ENCODE peak calls at places on chromosomes 13 and 19, in five cellular contexts. Y, S, H, V and O are unnamed samples.

GRCh38 chr19:5091576-5092215 is 122.8 kb downstream of the KDM4B start:
- DNase-seq in Y (peak; percentile 41), S (no peak), H (no peak), V (no peak), O (no peak)

GRCh38 chr13:74115138-74115537 is 19.1 kb downstream of the KLF12 start:
- DNase-seq in Y (no peak), S (no peak), H (no peak), V (no peak), O (peak; percentile 68)

GRCh38 chr19:21134934-21135366 is 6.9 kb upstream of the ZNF431 start:
- DNase-seq in Y (no peak), S (no peak), H (no peak), V (no peak), O (no peak)

GRCh38 chr19:2270572-2271515 is 11.1 kb downstream of the PEAK3 start:
- DNase-seq in Y (peak; percentile 82), S (peak; percentile 96), H (peak; percentile 52), V (no peak), O (peak; percentile 95)

GRCh38 chr19:1998712-1999708 is 16.5 kb downstream of the BTBD2 start:
- DNase-seq in Y (no peak), S (no peak), H (no peak), V (no peak), O (no peak)

GRCh38 chr13:109783447-109783814 is 3.0 kb downstream of the IRS2 start:
- DNase-seq in Y (no peak), S (no peak), H (no peak), V (no peak), O (no peak)

GRCh38 chr19:33394006-33394722 is 20.7 kb downstream of the CEBPG start:
- DNase-seq in Y (peak; percentile 65), S (peak; percentile 84), H (no peak), V (no peak), O (peak; percentile 65)

GRCh38 chr13:43698009-43698408 is 88.8 kb downstream of the ENOX1 start:
- DNase-seq in Y (no peak), S (no peak), H (no peak), V (no peak), O (no peak)

GRCh38 chr19:8585894-8586750 is 8.9 kb upstream of the MYO1F start:
- DNase-seq in Y (no peak), S (peak; percentile 93), H (peak; percentile 49), V (no peak), O (peak; percentile 63)

GRCh38 chr13:36345438-36346221 is 564 bp downstream of the SPART start:
- DNase-seq in Y (peak; percentile 89), S (peak; percentile 81), H (no peak), V (no peak), O (peak; percentile 94)

GRCh38 chr13:98487016-98487415 is 89.9 kb downstream of the STK24 start:
- DNase-seq in Y (no peak), S (no peak), H (no peak), V (no peak), O (no peak)

GRCh38 chr19:43711751-43712355 is 4.0 kb upstream of the IRGC start:
- DNase-seq in Y (no peak), S (no peak), H (no peak), V (no peak), O (no peak)

GRCh38 chr19:31146546-31147183 is 202.6 kb downstream of the TSHZ3 start:
- DNase-seq in Y (no peak), S (no peak), H (no peak), V (no peak), O (no peak)

GRCh38 chr13:106772202-106772601 is 204.3 kb upstream of the ARGLU1 start:
- DNase-seq in Y (no peak), S (no peak), H (no peak), V (no peak), O (no peak)

GRCh38 chr13:113962386-113962785 is 11.5 kb downstream of the C13orf46 start:
- DNase-seq in Y (no peak), S (peak; percentile 33), H (no peak), V (no peak), O (no peak)

GRCh38 chr13:48492123-48493075 is 40.5 kb downstream of the RCBTB2 start:
- DNase-seq in Y (peak; percentile 63), S (peak; percentile 86), H (peak; percentile 71), V (no peak), O (no peak)

GRCh38 chr19:45076029-45076850 is at the start of gene ZNF296:
- DNase-seq in Y (peak; percentile 30), S (peak; percentile 97), H (peak; percentile 94), V (no peak), O (peak; percentile 68)

GRCh38 chr19:20359933-20360720 is 193.1 kb downstream of the ZNF486 start:
- DNase-seq in Y (no peak), S (no peak), H (no peak), V (no peak), O (no peak)

GRCh38 chr13:41561179-41561578 is 103.8 kb downstream of the RGCC start:
- DNase-seq in Y (no peak), S (no peak), H (no peak), V (no peak), O (peak; percentile 56)

GRCh38 chr19:28633223-28634030 is 579.5 kb downstream of the UQCRFS1 start:
- DNase-seq in Y (no peak), S (no peak), H (peak; percentile 96), V (peak; percentile 15), O (peak; percentile 47)

GRCh38 chr13:108326318-108326717 is 56.8 kb downstream of the TNFSF13B start:
- DNase-seq in Y (no peak), S (peak; percentile 66), H (peak; percentile 61), V (no peak), O (no peak)

GRCh38 chr19:42683917-42684513 is 56.3 kb downstream of the PSG3 start:
- DNase-seq in Y (peak; percentile 25), S (no peak), H (peak; percentile 36), V (peak; percentile 13), O (peak; percentile 68)

GRCh38 chr13:26616126-26616525 is 58.6 kb downstream of the WASF3 start:
- DNase-seq in Y (no peak), S (no peak), H (no peak), V (no peak), O (peak; percentile 54)

GRCh38 chr19:31177230-31177629 is 172.0 kb downstream of the TSHZ3 start:
- DNase-seq in Y (no peak), S (no peak), H (no peak), V (no peak), O (peak; percentile 25)

GRCh38 chr13:66994498-66995365 is 235.4 kb downstream of the PCDH9 start:
- DNase-seq in Y (no peak), S (no peak), H (peak; percentile 31), V (no peak), O (no peak)

GRCh38 chr19:4981681-4981958 is 12.7 kb downstream of the KDM4B start:
- DNase-seq in Y (no peak), S (no peak), H (no peak), V (no peak), O (no peak)

GRCh38 chr13:64925284-64925683 is 2304.9 kb downstream of the PCDH9 start:
- DNase-seq in Y (no peak), S (no peak), H (no peak), V (no peak), O (peak; percentile 22)

GRCh38 chr19:5891938-5892771 is 11.4 kb downstream of the NDUFA11 start:
- DNase-seq in Y (no peak), S (peak; percentile 80), H (no peak), V (no peak), O (peak; percentile 68)

GRCh38 chr13:90253806-90254205 is 1093.7 kb upstream of the MIR17HG start:
- DNase-seq in Y (no peak), S (no peak), H (no peak), V (no peak), O (no peak)

GRCh38 chr13:39263033-39263432 is 224.8 kb downstream of the NHLRC3 start:
- DNase-seq in Y (peak; percentile 75), S (no peak), H (peak; percentile 21), V (no peak), O (peak; percentile 52)

DNA sequence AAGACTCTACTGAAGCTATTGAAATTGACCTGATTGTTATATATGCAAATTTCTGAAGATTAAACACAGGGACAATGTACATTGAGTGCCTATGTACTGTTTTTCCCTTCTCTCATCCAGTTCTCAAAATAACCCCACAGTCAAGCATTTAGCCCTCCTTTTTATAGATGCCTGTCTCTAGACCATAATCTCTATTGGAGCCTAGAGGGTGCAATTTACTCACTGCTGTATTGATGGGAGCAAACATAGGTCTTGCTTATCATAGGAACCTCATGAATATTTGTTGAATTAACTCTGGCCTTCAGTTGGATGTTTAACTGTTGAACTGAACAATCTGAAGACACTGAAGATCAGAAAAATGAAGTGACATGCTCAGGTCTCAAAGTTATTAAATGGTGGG is 183.0 kb downstream of the RFC3 start:
- DNase-seq in Y (no peak), S (no peak), H (no peak), V (no peak), O (no peak)
- H3K27me3 ChIP-seq in Y (no peaks in the 10 kb centered on the region), S (no peaks in the 10 kb centered on the region), H (no peaks in the 10 kb centered on the region), V (no peaks in the 10 kb centered on the region), O (peaks cover 4% of the 10 kb centered on the region)

DNA sequence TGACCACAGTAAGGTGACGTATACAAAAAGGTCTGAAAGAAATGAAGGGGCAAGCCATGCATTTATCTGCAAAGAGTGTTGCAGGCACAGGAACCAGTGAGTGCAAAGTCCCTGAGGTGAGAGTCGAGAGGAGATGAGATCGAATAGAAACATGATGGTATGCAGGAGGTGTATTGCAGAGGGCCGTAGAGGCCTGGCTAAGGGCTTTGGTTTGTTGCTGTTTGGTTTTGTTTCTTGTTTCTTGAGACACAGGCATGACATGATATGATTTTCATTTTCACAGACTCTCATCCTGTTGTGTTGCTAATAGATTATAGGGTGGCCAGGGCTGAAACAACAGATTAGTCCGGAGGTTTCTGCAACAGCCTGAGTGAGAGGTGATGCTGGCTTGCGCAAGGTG is 80.4 kb downstream of the HSPH1 start:
- DNase-seq in Y (no peak), S (no peak), H (no peak), V (no peak), O (no peak)
- H3K27me3 ChIP-seq in Y (no peaks in the 10 kb centered on the region), S (no peaks in the 10 kb centered on the region), H (no peaks in the 10 kb centered on the region), V (no peaks in the 10 kb centered on the region), O (peaks cover 7% of the 10 kb centered on the region)

GRCh38 chr19:41510484-41510883 is 65.5 kb upstream of the CEACAM21 start:
- DNase-seq in Y (no peak), S (no peak), H (no peak), V (no peak), O (no peak)

GRCh38 chr19:41515054-41515652 is 60.8 kb upstream of the CEACAM21 start:
- DNase-seq in Y (no peak), S (no peak), H (no peak), V (no peak), O (no peak)

DNA sequence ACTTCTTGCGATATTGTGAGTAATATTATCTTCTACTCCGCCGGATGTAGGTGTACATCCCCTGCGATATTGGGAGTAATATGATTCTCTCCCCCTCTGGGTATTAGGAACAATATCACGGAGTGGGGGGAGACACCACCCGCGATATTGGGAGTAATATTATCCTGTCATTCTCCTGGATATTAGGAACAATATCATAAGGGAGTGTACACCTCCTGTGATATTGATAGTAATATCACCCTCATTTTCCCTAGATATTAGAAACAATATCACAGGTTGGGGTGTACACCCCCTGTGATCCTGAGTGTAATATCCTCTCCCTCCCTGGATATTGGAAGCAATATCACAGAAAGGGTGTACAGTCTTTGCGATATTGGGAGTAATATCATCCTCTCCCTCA is 64.3 kb upstream of the CEACAM21 start:
- DNase-seq in Y (no peak), S (no peak), H (no peak), V (no peak), O (no peak)
- H3K27me3 ChIP-seq in Y (no peaks in the 10 kb centered on the region), S (peaks cover 4% of the 10 kb centered on the region), H (peaks cover 33% of the 10 kb centered on the region), V (peaks cover 9% of the 10 kb centered on the region), O (peaks cover 69% of the 10 kb centered on the region)

DNA sequence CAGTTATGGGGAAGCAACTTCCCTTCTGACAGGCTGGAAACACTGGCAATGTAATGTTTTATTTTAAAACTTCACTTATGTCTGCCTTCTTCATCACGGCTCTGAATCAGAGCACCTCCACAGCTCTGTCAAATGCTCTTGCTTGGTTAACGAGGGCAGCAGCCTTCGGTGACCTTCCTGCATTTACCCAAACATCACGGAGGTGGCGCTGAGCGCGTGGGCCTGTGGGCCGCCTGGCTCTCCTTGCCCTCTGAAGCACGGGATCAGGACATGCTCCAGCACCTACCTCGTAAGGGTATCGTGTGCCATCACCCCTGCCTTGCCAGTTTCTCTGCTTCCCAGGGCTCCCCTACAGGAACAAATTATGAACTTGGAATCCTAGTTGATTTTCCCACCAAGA is 310.0 kb downstream of the TEX29 start:
- DNase-seq in Y (no peak), S (no peak), H (no peak), V (no peak), O (no peak)
- H3K27me3 ChIP-seq in Y (no peaks in the 10 kb centered on the region), S (no peaks in the 10 kb centered on the region), H (no peaks in the 10 kb centered on the region), V (no peaks in the 10 kb centered on the region), O (peaks cover 1% of the 10 kb centered on the region)